ENCODE peak calls at places on chromosome 5, in six cellular contexts. C is endodermal cell, K is DND-41, R is HCT116, S is IMR-90, A is neuronal stem cell. P is an unnamed sample. For H3K4me1, the result is how much of the 10 kb centered on the place peaks cover.

GRCh38 chr5:14173419-14174234 is 30.5 kb downstream of the TRIO start:
- DNase-seq in C (no peak), K (no peak), R (no peak), S (no peak), A (no peak), P (no peak)

GRCh38 chr5:5798041-5798827 is 375.8 kb downstream of the ICE1 start:
- DNase-seq in C (no peak), K (no peak), R (no peak), S (no peak), A (no peak), P (no peak)

GRCh38 chr5:84088996-84089395 is 295.7 kb downstream of the EDIL3 start:
- DNase-seq in C (no peak), K (no peak), R (peak), S (peak), A (no peak), P (no peak)

GRCh38 chr5:34691326-34691725 is 35.2 kb downstream of the RAI14 start:
- DNase-seq in C (no peak), K (no peak), R (no peak), S (no peak), A (no peak), P (no peak)

GRCh38 chr5:100566382-100567141 is 31.4 kb downstream of the FAM174A start:
- DNase-seq in C (no peak), K (no peak), R (no peak), S (no peak), A (no peak), P (no peak)

GRCh38 chr5:53520813-53521212 is 39.6 kb upstream of the NDUFS4 start:
- DNase-seq in C (no peak), K (no peak), R (no peak), S (no peak), A (no peak), P (no peak)

GRCh38 chr5:127068771-127069330 is 4.5 kb downstream of the C5orf63 start:
- DNase-seq in C (no peak), K (no peak), R (no peak), S (peak), A (no peak), P (no peak)

GRCh38 chr5:42396111-42396510 is 27.1 kb upstream of the GHR start:
- DNase-seq in C (no peak), K (no peak), R (no peak), S (no peak), A (no peak), P (no peak)

GRCh38 chr5:119597728-119598298 is 31.5 kb upstream of the FAM170A start:
- DNase-seq in C (no peak), K (no peak), R (no peak), S (no peak), A (no peak), P (no peak)

DNA sequence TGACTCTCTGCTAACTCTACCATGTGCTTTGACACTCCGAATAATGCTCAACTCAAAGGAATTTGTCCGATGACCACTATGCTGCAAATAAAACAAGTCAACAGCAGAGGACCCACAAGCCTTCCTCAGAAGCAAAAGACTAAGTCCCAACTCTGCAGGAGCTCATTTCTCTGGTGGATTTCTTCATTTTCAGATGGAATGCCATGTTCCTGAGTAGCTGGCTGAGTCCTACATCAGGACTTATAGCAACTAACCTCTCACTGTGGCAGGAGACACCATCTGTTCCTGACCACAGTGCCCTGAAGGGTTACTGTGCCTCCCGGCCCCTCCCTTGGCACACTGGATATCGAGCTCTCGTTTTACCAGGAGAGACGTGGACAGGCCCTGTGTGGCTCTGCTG is 20.8 kb downstream of the LHFPL2 start:
- DNase-seq in C (peak), K (no peak), R (no peak), S (peak), A (no peak), P (no peak)
- H3K4me1 ChIP-seq in C (under half), K (under half), R (under half), S (under half), A (under half), P (under half)

DNA sequence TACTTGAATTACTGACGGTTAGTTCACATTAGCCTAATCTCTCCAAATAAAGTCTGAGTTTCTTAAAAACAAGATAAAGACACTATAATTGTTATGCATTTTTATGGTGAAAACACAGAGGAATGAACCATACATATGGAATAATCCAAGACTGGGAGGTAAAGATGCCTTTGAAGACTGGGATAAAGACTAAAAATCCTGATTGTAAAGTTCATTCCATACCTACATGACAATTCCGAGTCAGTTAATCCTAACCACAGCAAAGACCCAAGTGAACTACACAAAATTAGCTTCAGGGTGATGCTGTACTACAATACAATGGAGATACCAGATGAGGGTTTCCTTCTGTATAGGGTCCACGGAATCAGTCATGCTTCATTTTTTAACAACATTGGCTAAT is 6.3 kb downstream of the AP3B1 start:
- DNase-seq in C (no peak), K (no peak), R (no peak), S (peak), A (no peak), P (no peak)
- H3K9ac ChIP-seq in C (no peak), K (no peak), R (no peak), S (no peak), A (no peak), P (no peak)

GRCh38 chr5:67355135-67355729 is 158.6 kb upstream of the CD180 start:
- DNase-seq in C (no peak), K (no peak), R (no peak), S (no peak), A (no peak), P (no peak)
- H3K4me1 ChIP-seq in C (under half), K (under half), R (under half), S (under half), A (under half), P (under half)

DNA sequence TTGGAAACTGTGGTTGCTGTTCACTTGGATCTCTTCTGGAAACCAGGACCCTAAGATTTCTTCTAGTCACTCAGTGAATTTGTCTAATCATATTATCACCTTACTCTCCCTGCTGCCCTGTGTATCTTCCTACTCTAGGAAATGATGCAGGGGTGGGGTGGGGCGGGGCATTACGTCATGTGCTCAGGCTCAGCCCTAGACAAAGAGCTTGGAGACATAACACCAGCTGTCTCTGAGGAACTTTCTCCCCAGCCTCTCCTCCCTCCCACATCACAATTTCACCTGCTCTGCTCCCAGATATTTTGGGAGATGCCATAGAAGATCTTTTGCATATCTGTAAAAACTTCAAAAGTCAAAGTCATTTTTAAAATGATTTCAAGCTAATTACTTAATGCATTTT is 470.4 kb downstream of the ZSWIM6 start:
- DNase-seq in C (no peak), K (no peak), R (no peak), S (no peak), A (no peak), P (no peak)
- H3K9ac ChIP-seq in C (no peak), K (no peak), R (no peak), S (no peak), A (no peak), P (no peak)

DNA sequence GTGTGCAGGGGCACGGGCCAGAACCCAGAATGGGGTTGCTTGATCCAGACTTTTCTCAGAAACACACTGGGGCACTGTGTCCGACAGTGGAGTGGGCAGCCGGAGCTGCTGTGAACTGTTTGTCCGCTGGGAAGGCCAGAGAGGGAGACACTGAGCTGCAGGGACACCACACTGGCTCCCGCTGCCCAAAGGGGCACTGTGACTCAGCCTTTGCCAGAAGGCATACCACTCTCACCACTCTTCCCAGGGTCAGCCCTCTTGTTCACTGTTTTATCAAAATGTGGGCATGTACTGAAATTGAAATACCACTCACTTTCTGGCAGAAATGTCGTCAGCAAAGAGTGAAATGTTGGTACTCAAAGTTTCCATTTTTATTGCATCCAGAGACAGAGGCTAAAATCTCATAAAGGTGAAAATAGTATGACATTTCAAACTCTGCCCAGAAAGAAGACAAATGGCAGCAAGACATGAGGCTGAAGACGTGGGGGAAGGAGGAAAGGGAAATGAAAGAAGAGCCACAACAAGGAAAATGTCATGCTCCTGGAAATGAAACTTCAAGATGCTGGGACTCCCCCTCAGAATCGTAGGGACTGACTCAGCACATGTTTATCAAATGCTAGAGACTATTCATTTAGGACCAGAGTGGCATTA is 4.5 kb upstream of the IL7R start:
- DNase-seq in C (no peak), K (peak), R (no peak), S (peak), A (no peak), P (no peak)
- H3K4me1 ChIP-seq in C (under half), K (half or more), R (under half), S (under half), A (under half), P (under half)

GRCh38 chr5:96655085-96655484 is 7.1 kb upstream of the CAST start:
- DNase-seq in C (no peak), K (no peak), R (no peak), S (no peak), A (no peak), P (no peak)

GRCh38 chr5:96654209-96654608 is 8.0 kb upstream of the CAST start:
- DNase-seq in C (no peak), K (no peak), R (no peak), S (no peak), A (no peak), P (no peak)

GRCh38 chr5:96658272-96658671 is 3.9 kb upstream of the CAST start:
- DNase-seq in C (no peak), K (no peak), R (no peak), S (no peak), A (peak), P (no peak)

GRCh38 chr5:96655506-96655905 is 6.7 kb upstream of the CAST start:
- DNase-seq in C (no peak), K (no peak), R (no peak), S (peak), A (no peak), P (no peak)

GRCh38 chr5:96657068-96657467 is 5.1 kb upstream of the CAST start:
- DNase-seq in C (no peak), K (no peak), R (peak), S (peak), A (no peak), P (no peak)
- H3K9ac ChIP-seq in C (no peak), K (no peak), R (no peak), S (no peak), A (no peak), P (no peak)

GRCh38 chr5:173924899-173925298 is 36.8 kb downstream of the CPEB4 start:
- DNase-seq in C (no peak), K (no peak), R (no peak), S (no peak), A (no peak), P (no peak)
- H3K4me1 ChIP-seq in C (under half), K (under half), R (under half), S (under half), A (under half), P (under half)

DNA sequence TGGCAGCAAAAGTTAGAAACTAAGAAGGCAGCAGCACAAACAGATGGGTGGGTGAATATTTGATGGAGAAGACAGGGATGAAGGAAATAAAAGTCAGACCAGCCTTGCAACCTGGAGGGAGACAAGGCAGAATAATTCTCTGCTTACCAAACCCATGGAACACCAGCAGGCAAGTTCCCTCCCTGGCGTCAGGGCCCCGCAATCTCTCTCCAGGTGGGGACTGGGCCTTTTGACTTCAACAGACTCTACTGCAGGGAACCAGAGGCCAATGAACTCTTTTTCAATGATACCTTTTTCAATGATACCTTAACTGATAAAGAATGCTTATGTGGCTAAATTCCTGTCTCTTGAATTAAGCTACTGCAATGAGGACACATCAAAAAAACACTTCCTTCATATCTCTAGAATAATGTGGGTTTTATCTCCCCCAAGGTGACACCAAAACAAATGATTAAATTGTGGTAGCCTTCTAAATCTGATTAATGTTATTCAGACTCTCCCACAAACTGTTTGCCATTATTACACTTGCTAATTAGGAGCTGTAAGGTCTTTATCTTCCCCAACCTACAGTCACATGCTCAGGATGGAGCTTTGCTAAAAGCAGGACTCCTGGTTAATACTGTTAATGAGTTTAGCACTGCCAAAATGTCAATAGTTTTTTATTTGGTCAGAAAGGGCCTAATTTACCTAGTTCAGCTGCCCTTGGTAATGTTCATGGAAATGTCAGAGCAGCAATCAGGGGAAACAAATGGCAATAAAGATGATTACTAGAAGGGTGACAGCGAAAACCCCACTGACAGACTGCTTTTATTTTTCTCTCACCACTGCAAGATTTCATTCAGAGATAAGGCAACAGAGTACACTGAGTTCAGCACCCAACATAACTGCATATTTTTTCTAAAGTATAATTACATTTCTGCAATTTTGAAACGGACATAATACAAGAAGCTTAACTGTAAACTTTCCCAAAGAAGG is 165.5 kb downstream of the TSSK1B start:
- DNase-seq in C (peak), K (no peak), R (no peak), S (no peak), A (no peak), P (no peak)
- H3K9ac ChIP-seq in C (peak), K (no peak), R (no peak), S (no peak), A (no peak), P (no peak)